ENCODE peak calls at places on chromosomes 4 and X, in seven cellular contexts. One of them, this sample, is unnamed.

GRCh38 chr4:156771171-156771837 is 200.3 kb downstream of the PDGFC start:
- DNase-seq in lower leg skin: peak; percentile 67
- DNase-seq in astrocyte: peak; percentile 82
- DNase-seq in OCI-LY7: no peak
- DNase-seq in fibroblast of lung: peak; percentile 87
- DNase-seq in lower lobe of right lung: no peak
- DNase-seq in sigmoid colon: no peak
- DNase-seq in this sample: no peak

GRCh38 chr4:145320269-145320668 is 139.9 kb upstream of the OTUD4 start:
- DNase-seq in lower leg skin: no peak
- DNase-seq in astrocyte: no peak
- DNase-seq in OCI-LY7: no peak
- DNase-seq in fibroblast of lung: no peak
- DNase-seq in lower lobe of right lung: no peak
- DNase-seq in sigmoid colon: no peak
- DNase-seq in this sample: no peak

GRCh38 chrX:118577041-118577440 is 81.4 kb downstream of the DOCK11 start:
- DNase-seq in lower leg skin: no peak
- DNase-seq in astrocyte: no peak
- DNase-seq in OCI-LY7: no peak
- DNase-seq in fibroblast of lung: no peak
- DNase-seq in lower lobe of right lung: peak; percentile 57
- DNase-seq in sigmoid colon: peak; percentile 74
- DNase-seq in this sample: no peak

GRCh38 chr4:89298160-89298559 is 9.4 kb downstream of the GPRIN3 start:
- DNase-seq in lower leg skin: no peak
- DNase-seq in astrocyte: no peak
- DNase-seq in OCI-LY7: peak; percentile 90
- DNase-seq in fibroblast of lung: no peak
- DNase-seq in lower lobe of right lung: no peak
- DNase-seq in sigmoid colon: no peak
- DNase-seq in this sample: no peak

GRCh38 chr4:112361181-112361791 is 64.1 kb downstream of the ALPK1 start:
- DNase-seq in lower leg skin: no peak
- DNase-seq in astrocyte: peak; percentile 12
- DNase-seq in OCI-LY7: peak; percentile 61
- DNase-seq in fibroblast of lung: peak; percentile 30
- DNase-seq in lower lobe of right lung: no peak
- DNase-seq in sigmoid colon: no peak
- DNase-seq in this sample: no peak

GRCh38 chr4:182231080-182231479 is 12.1 kb upstream of the TENM3 start:
- DNase-seq in lower leg skin: no peak
- DNase-seq in astrocyte: peak; percentile 91
- DNase-seq in OCI-LY7: no peak
- DNase-seq in fibroblast of lung: peak; percentile 94
- DNase-seq in lower lobe of right lung: no peak
- DNase-seq in sigmoid colon: no peak
- DNase-seq in this sample: no peak

GRCh38 chrX:30653415-30654131 is at the start of gene GK:
- DNase-seq in lower leg skin: no peak
- DNase-seq in astrocyte: no peak
- DNase-seq in OCI-LY7: peak; percentile 19
- DNase-seq in fibroblast of lung: no peak
- DNase-seq in lower lobe of right lung: peak; percentile 51
- DNase-seq in sigmoid colon: peak; percentile 64
- DNase-seq in this sample: peak; percentile 16

GRCh38 chrX:24643116-24643515 is 4.0 kb downstream of the PCYT1B start:
- DNase-seq in lower leg skin: no peak
- DNase-seq in astrocyte: no peak
- DNase-seq in OCI-LY7: no peak
- DNase-seq in fibroblast of lung: no peak
- DNase-seq in lower lobe of right lung: no peak
- DNase-seq in sigmoid colon: no peak
- DNase-seq in this sample: no peak

GRCh38 chrX:41588271-41588670 is 100.5 kb upstream of the GPR34 start:
- DNase-seq in lower leg skin: no peak
- DNase-seq in astrocyte: no peak
- DNase-seq in OCI-LY7: no peak
- DNase-seq in fibroblast of lung: no peak
- DNase-seq in lower lobe of right lung: no peak
- DNase-seq in sigmoid colon: no peak
- DNase-seq in this sample: no peak

GRCh38 chr4:43330288-43330687 is 437.8 kb downstream of the GRXCR1 start:
- DNase-seq in lower leg skin: no peak
- DNase-seq in astrocyte: peak; percentile 76
- DNase-seq in OCI-LY7: no peak
- DNase-seq in fibroblast of lung: peak; percentile 83
- DNase-seq in lower lobe of right lung: no peak
- DNase-seq in sigmoid colon: no peak
- DNase-seq in this sample: no peak

GRCh38 chr4:110518889-110519490 is 43.0 kb downstream of the ENPEP start:
- DNase-seq in lower leg skin: no peak
- DNase-seq in astrocyte: no peak
- DNase-seq in OCI-LY7: peak; percentile 37
- DNase-seq in fibroblast of lung: peak; percentile 5
- DNase-seq in lower lobe of right lung: no peak
- DNase-seq in sigmoid colon: no peak
- DNase-seq in this sample: no peak

GRCh38 chrX:8820910-8821527 is 19.8 kb upstream of the FAM9A start:
- DNase-seq in lower leg skin: no peak
- DNase-seq in astrocyte: no peak
- DNase-seq in OCI-LY7: no peak
- DNase-seq in fibroblast of lung: peak; percentile 11
- DNase-seq in lower lobe of right lung: no peak
- DNase-seq in sigmoid colon: no peak
- DNase-seq in this sample: no peak

GRCh38 chr4:139872274-139872673 is 206.7 kb downstream of the MGST2 start:
- DNase-seq in lower leg skin: no peak
- DNase-seq in astrocyte: peak; percentile 97
- DNase-seq in OCI-LY7: no peak
- DNase-seq in fibroblast of lung: peak; percentile 98
- DNase-seq in lower lobe of right lung: no peak
- DNase-seq in sigmoid colon: no peak
- DNase-seq in this sample: no peak

GRCh38 chr4:115945026-115945425 is 831.6 kb upstream of the NDST4 start:
- DNase-seq in lower leg skin: no peak
- DNase-seq in astrocyte: no peak
- DNase-seq in OCI-LY7: no peak
- DNase-seq in fibroblast of lung: no peak
- DNase-seq in lower lobe of right lung: no peak
- DNase-seq in sigmoid colon: no peak
- DNase-seq in this sample: no peak

GRCh38 chr4:82710202-82710929 is 88.2 kb downstream of the SCD5 start:
- DNase-seq in lower leg skin: no peak
- DNase-seq in astrocyte: no peak
- DNase-seq in OCI-LY7: no peak
- DNase-seq in fibroblast of lung: peak; percentile 18
- DNase-seq in lower lobe of right lung: no peak
- DNase-seq in sigmoid colon: no peak
- DNase-seq in this sample: no peak

GRCh38 chrX:100381613-100382012 is 28.5 kb downstream of the PCDH19 start:
- DNase-seq in lower leg skin: no peak
- DNase-seq in astrocyte: no peak
- DNase-seq in OCI-LY7: no peak
- DNase-seq in fibroblast of lung: no peak
- DNase-seq in lower lobe of right lung: no peak
- DNase-seq in sigmoid colon: no peak
- DNase-seq in this sample: no peak

GRCh38 chrX:15566244-15566643 is 34.5 kb downstream of the ACE2 start:
- DNase-seq in lower leg skin: no peak
- DNase-seq in astrocyte: no peak
- DNase-seq in OCI-LY7: no peak
- DNase-seq in fibroblast of lung: no peak
- DNase-seq in lower lobe of right lung: no peak
- DNase-seq in sigmoid colon: no peak
- DNase-seq in this sample: no peak

GRCh38 chr4:58981828-58982227 is 1871.6 kb upstream of the IGFBP7 start:
- DNase-seq in lower leg skin: no peak
- DNase-seq in astrocyte: no peak
- DNase-seq in OCI-LY7: no peak
- DNase-seq in fibroblast of lung: no peak
- DNase-seq in lower lobe of right lung: no peak
- DNase-seq in sigmoid colon: no peak
- DNase-seq in this sample: no peak

GRCh38 chr4:148271166-148271565 is 171.0 kb downstream of the NR3C2 start:
- DNase-seq in lower leg skin: no peak
- DNase-seq in astrocyte: no peak
- DNase-seq in OCI-LY7: no peak
- DNase-seq in fibroblast of lung: no peak
- DNase-seq in lower lobe of right lung: no peak
- DNase-seq in sigmoid colon: no peak
- DNase-seq in this sample: no peak

GRCh38 chrX:119880552-119881437 is 9.2 kb downstream of the NDUFA1 start:
- DNase-seq in lower leg skin: no peak
- DNase-seq in astrocyte: peak; percentile 29
- DNase-seq in OCI-LY7: peak; percentile 76
- DNase-seq in fibroblast of lung: peak; percentile 41
- DNase-seq in lower lobe of right lung: no peak
- DNase-seq in sigmoid colon: no peak
- DNase-seq in this sample: peak; percentile 62

GRCh38 chrX:151031365-151031975 is 48.3 kb downstream of the HMGB3 start:
- DNase-seq in lower leg skin: no peak
- DNase-seq in astrocyte: no peak
- DNase-seq in OCI-LY7: no peak
- DNase-seq in fibroblast of lung: no peak
- DNase-seq in lower lobe of right lung: no peak
- DNase-seq in sigmoid colon: no peak
- DNase-seq in this sample: no peak

GRCh38 chr4:13986533-13986932 is 359.0 kb upstream of the BOD1L1 start:
- DNase-seq in lower leg skin: no peak
- DNase-seq in astrocyte: no peak
- DNase-seq in OCI-LY7: no peak
- DNase-seq in fibroblast of lung: no peak
- DNase-seq in lower lobe of right lung: no peak
- DNase-seq in sigmoid colon: no peak
- DNase-seq in this sample: no peak

DNA sequence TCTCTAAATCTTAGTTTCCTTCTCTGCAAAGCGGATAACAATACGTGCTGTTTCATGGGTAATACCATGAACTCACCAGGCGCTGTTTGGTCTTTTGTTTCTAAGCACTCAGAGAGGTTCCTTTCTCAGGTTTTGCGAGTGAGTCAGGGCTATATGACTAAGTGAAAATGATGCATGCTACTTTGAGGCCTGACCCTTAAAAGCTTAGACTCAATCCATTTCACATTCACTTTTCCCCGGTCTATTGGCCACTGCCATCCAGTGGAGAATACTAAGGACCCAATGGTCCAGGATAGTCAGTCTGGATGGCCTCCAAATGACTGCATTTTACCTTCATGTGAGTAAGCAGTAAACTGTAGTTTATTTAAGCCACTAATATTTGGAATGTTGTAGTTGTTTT is 400.8 kb upstream of the SLIT2 start:
- DNase-seq in lower leg skin: no peak
- DNase-seq in astrocyte: peak; percentile 93
- DNase-seq in OCI-LY7: no peak
- DNase-seq in fibroblast of lung: peak; percentile 95
- DNase-seq in lower lobe of right lung: no peak
- DNase-seq in sigmoid colon: no peak
- DNase-seq in this sample: no peak
- TF ChIP-seq CTCF in lower leg skin: no peak
- TF ChIP-seq CTCF in astrocyte: peak; percentile 45
- TF ChIP-seq CTCF in OCI-LY7: no peak
- TF ChIP-seq CTCF in fibroblast of lung: peak; percentile 25
- TF ChIP-seq CTCF in lower lobe of right lung: no peak
- TF ChIP-seq CTCF in sigmoid colon: no peak
- TF ChIP-seq CTCF in this sample: no peak

DNA sequence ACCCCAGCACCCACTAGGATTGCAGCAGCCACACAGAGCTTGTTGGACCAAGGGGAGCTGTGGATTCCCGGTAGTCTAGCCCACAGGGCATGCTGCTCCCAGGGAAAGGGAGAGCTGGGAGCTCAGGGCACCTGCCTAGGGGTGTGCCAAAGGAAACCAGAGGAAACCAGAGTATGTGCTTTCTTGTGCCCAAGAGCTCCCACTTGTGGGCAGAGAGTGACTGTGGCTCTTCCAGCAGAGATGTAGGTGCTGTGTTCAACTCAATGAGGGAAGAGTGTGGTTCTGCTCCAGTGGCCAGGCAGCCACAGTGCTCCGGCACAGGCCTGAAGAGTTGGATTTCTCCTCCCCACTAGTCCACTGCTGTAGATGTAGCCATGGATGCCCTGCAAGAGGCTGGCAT is 1050.0 kb upstream of the INTU start:
- DNase-seq in lower leg skin: no peak
- DNase-seq in astrocyte: no peak
- DNase-seq in OCI-LY7: no peak
- DNase-seq in fibroblast of lung: no peak
- DNase-seq in lower lobe of right lung: no peak
- DNase-seq in sigmoid colon: no peak
- DNase-seq in this sample: no peak
- TF ChIP-seq CTCF in lower leg skin: no peak
- TF ChIP-seq CTCF in astrocyte: no peak
- TF ChIP-seq CTCF in OCI-LY7: no peak
- TF ChIP-seq CTCF in fibroblast of lung: no peak
- TF ChIP-seq CTCF in lower lobe of right lung: no peak
- TF ChIP-seq CTCF in sigmoid colon: no peak
- TF ChIP-seq CTCF in this sample: no peak

DNA sequence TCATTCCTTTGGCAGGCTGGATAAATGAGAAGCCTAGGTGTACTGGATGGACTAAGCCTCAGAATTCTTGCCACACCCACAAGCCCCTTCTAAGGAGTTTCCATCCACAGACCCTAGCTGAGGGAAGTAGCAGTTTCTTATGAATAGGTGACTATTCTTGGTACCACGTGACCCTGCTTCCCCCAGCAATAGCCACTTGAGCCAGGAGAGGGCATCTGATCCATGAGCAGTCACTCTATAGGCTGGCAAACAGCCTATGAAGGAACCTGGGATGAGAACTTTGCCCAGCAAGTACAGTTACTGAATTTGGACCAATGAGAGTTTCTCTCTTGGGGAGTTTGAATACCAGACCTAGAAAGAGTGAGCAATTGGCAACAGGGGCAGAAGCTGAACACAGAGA is 84.0 kb downstream of the RTL9 start:
- DNase-seq in lower leg skin: no peak
- DNase-seq in astrocyte: peak; percentile 14
- DNase-seq in OCI-LY7: peak; percentile 8
- DNase-seq in fibroblast of lung: peak; percentile 28
- DNase-seq in lower lobe of right lung: no peak
- DNase-seq in sigmoid colon: no peak
- DNase-seq in this sample: no peak
- TF ChIP-seq CTCF in lower leg skin: no peak
- TF ChIP-seq CTCF in astrocyte: peak; percentile 18
- TF ChIP-seq CTCF in OCI-LY7: peak; percentile 48
- TF ChIP-seq CTCF in fibroblast of lung: peak; percentile 35
- TF ChIP-seq CTCF in lower lobe of right lung: peak; percentile 10
- TF ChIP-seq CTCF in sigmoid colon: no peak
- TF ChIP-seq CTCF in this sample: no peak

DNA sequence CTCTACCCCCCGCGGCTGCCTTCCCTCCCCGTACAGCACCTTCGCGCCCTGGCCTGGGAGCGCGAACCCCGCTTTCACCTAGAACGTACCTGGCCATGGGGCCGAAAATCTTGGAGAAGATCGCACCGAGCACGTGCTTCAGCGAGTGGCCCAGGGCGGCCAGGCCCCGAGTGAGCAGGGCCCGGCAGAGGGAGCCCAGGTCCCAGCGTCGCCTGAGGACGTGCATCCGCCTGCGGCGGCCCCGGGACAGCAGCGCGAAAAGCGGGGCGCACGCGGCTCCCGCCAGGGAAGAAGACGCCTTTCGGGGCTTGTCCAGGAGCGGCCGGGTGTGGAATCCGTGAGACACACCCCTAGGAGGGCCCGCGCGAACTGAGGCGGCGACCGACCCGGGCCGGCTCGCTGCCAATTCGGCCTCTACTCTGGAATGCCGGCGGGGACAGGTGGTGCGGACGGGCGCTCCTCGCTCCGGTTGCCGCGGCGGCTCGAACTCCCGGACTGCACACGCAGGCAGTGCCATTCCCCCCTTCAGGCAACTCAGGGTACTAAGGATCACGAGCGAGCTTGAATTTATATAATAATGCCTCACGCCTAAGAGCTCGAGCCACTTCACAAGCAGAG is at the start of gene HS6ST2:
- DNase-seq in lower leg skin: no peak
- DNase-seq in astrocyte: no peak
- DNase-seq in OCI-LY7: no peak
- DNase-seq in fibroblast of lung: no peak
- DNase-seq in lower lobe of right lung: no peak
- DNase-seq in sigmoid colon: no peak
- DNase-seq in this sample: no peak
- TF ChIP-seq CTCF in lower leg skin: no peak
- TF ChIP-seq CTCF in astrocyte: no peak
- TF ChIP-seq CTCF in OCI-LY7: no peak
- TF ChIP-seq CTCF in fibroblast of lung: no peak
- TF ChIP-seq CTCF in lower lobe of right lung: no peak
- TF ChIP-seq CTCF in sigmoid colon: no peak
- TF ChIP-seq CTCF in this sample: no peak